ENCODE peak calls at places on chromosome 14, in ten cellular contexts. S, D, H, G, B, O, Z, M, V and N are unnamed samples.
A peak's percentile ranks its signal among the peaks of the same experiment; 100 is the strongest.

GRCh38 chr14:30227871-30228270 is 300.2 kb upstream of the PRKD1 start:
- DNase-seq in S (peak; percentile 87), D (peak; percentile 84), H (no peak), G (peak; percentile 26), B (no peak), O (peak; percentile 41), Z (no peak), M (no peak), V (no peak), N (no peak)

GRCh38 chr14:101405931-101406330 is 155.4 kb upstream of the DIO3 start:
- DNase-seq in S (no peak), D (no peak), H (no peak), G (no peak), B (no peak), O (no peak), Z (no peak), M (no peak), V (no peak), N (no peak)

GRCh38 chr14:68741839-68742470 is 50.9 kb downstream of the ZFP36L1 start:
- DNase-seq in S (no peak), D (no peak), H (no peak), G (no peak), B (no peak), O (no peak), Z (peak; percentile 57), M (no peak), V (no peak), N (no peak)

GRCh38 chr14:70189678-70190077 is 927 bp upstream of the SLC8A3 start:
- DNase-seq in S (no peak), D (no peak), H (no peak), G (no peak), B (no peak), O (no peak), Z (no peak), M (no peak), V (no peak), N (no peak)

GRCh38 chr14:30928462-30928861 is 54.1 kb downstream of the COCH start:
- DNase-seq in S (peak; percentile 4), D (no peak), H (no peak), G (no peak), B (no peak), O (no peak), Z (no peak), M (no peak), V (no peak), N (no peak)

GRCh38 chr14:55717621-55718020 is 137.6 kb downstream of the KTN1 start:
- DNase-seq in S (no peak), D (no peak), H (no peak), G (no peak), B (no peak), O (no peak), Z (no peak), M (no peak), V (no peak), N (no peak)

GRCh38 chr14:75531660-75532317 is 9.5 kb downstream of the BATF start:
- DNase-seq in S (peak; percentile 26), D (peak; percentile 35), H (no peak), G (no peak), B (no peak), O (no peak), Z (no peak), M (no peak), V (no peak), N (no peak)

GRCh38 chr14:74634964-74635363 is 22.9 kb upstream of the LTBP2 start:
- DNase-seq in S (peak; percentile 50), D (no peak), H (no peak), G (no peak), B (no peak), O (no peak), Z (no peak), M (no peak), V (no peak), N (no peak)

GRCh38 chr14:49940805-49941421 is 48.0 kb downstream of the ARF6 start:
- DNase-seq in S (peak; percentile 49), D (peak; percentile 75), H (no peak), G (no peak), B (no peak), O (no peak), Z (no peak), M (no peak), V (no peak), N (no peak)

GRCh38 chr14:70748422-70748821 is 60.9 kb downstream of the MAP3K9 start:
- DNase-seq in S (no peak), D (no peak), H (no peak), G (no peak), B (no peak), O (no peak), Z (no peak), M (no peak), V (no peak), N (no peak)

GRCh38 chr14:22410497-22410896 is 178.5 kb downstream of the DAD1 start:
- DNase-seq in S (peak; percentile 28), D (no peak), H (no peak), G (no peak), B (no peak), O (no peak), Z (no peak), M (no peak), V (no peak), N (no peak)

GRCh38 chr14:33938131-33938949 is 12.5 kb downstream of the EGLN3 start:
- DNase-seq in S (peak; percentile 41), D (peak; percentile 72), H (no peak), G (peak; percentile 91), B (no peak), O (peak; percentile 64), Z (peak; percentile 68), M (peak; percentile 64), V (no peak), N (peak; percentile 89)

GRCh38 chr14:96109956-96110355 is 70.8 kb downstream of the C14orf132 start:
- DNase-seq in S (no peak), D (no peak), H (no peak), G (no peak), B (no peak), O (no peak), Z (no peak), M (no peak), V (no peak), N (no peak)

GRCh38 chr14:104462651-104463630 is 116.6 kb upstream of the C14orf180 start:
- DNase-seq in S (peak; percentile 2), D (peak; percentile 7), H (no peak), G (peak; percentile 2), B (no peak), O (no peak), Z (no peak), M (no peak), V (no peak), N (no peak)

GRCh38 chr14:24368562-24369252 is 723 bp downstream of the NFATC4 start:
- DNase-seq in S (peak; percentile 31), D (no peak), H (no peak), G (peak; percentile 46), B (no peak), O (peak; percentile 83), Z (peak; percentile 14), M (peak; percentile 33), V (no peak), N (no peak)

GRCh38 chr14:93789366-93790130 is 1.3 kb upstream of the PRIMA1 start:
- DNase-seq in S (no peak), D (no peak), H (no peak), G (no peak), B (no peak), O (no peak), Z (no peak), M (no peak), V (no peak), N (no peak)

GRCh38 chr14:24563505-24563904 is 12.5 kb downstream of the CTSG start:
- DNase-seq in S (no peak), D (no peak), H (no peak), G (no peak), B (no peak), O (no peak), Z (no peak), M (no peak), V (no peak), N (no peak)

GRCh38 chr14:24630872-24631477 is 3.0 kb downstream of the GZMB start:
- DNase-seq in S (peak; percentile 1), D (peak; percentile 77), H (no peak), G (peak; percentile 79), B (no peak), O (no peak), Z (no peak), M (no peak), V (no peak), N (no peak)

GRCh38 chr14:68394113-68394718 is 398.7 kb downstream of the ZFP36L1 start:
- DNase-seq in S (no peak), D (no peak), H (no peak), G (no peak), B (no peak), O (no peak), Z (no peak), M (no peak), V (no peak), N (no peak)

GRCh38 chr14:81401420-81402122 is 1.4 kb upstream of the STON2 start:
- DNase-seq in S (peak; percentile 98), D (peak; percentile 95), H (no peak), G (no peak), B (no peak), O (no peak), Z (no peak), M (no peak), V (no peak), N (no peak)

GRCh38 chr14:31977001-31977556 is 100.0 kb upstream of the ARHGAP5 start:
- DNase-seq in S (no peak), D (no peak), H (no peak), G (no peak), B (no peak), O (no peak), Z (no peak), M (no peak), V (no peak), N (no peak)

GRCh38 chr14:61178226-61179060 is 102.7 kb downstream of the TMEM30B start:
- DNase-seq in S (peak; percentile 99), D (peak; percentile 94), H (no peak), G (no peak), B (peak; percentile 26), O (no peak), Z (no peak), M (no peak), V (no peak), N (no peak)

GRCh38 chr14:59478540-59478939 is 5.7 kb downstream of the L3HYPDH start:
- DNase-seq in S (no peak), D (no peak), H (no peak), G (no peak), B (no peak), O (no peak), Z (no peak), M (no peak), V (no peak), N (no peak)

GRCh38 chr14:33551963-33552362 is 398.9 kb downstream of the EGLN3 start:
- DNase-seq in S (no peak), D (no peak), H (no peak), G (no peak), B (no peak), O (no peak), Z (no peak), M (no peak), V (no peak), N (peak; percentile 91)

GRCh38 chr14:90658541-90658967 is 157.7 kb downstream of the TTC7B start:
- DNase-seq in S (peak; percentile 53), D (peak; percentile 86), H (no peak), G (no peak), B (no peak), O (no peak), Z (peak; percentile 43), M (no peak), V (no peak), N (no peak)

GRCh38 chr14:69879175-69880047 is at the start of gene SMOC1:
- DNase-seq in S (no peak), D (peak; percentile 85), H (no peak), G (peak; percentile 94), B (peak; percentile 5), O (peak; percentile 26), Z (no peak), M (peak; percentile 93), V (no peak), N (peak; percentile 96)

GRCh38 chr14:79253576-79253975 is 957.7 kb downstream of the DIO2 start:
- DNase-seq in S (no peak), D (no peak), H (no peak), G (no peak), B (no peak), O (no peak), Z (no peak), M (no peak), V (no peak), N (no peak)

GRCh38 chr14:103428732-103429556 is 43.7 kb downstream of the MARK3 start:
- DNase-seq in S (no peak), D (no peak), H (no peak), G (no peak), B (no peak), O (no peak), Z (no peak), M (no peak), V (no peak), N (no peak)